ENCODE peak calls at places on chromosomes 6 and 20, in five cellular contexts. Z is mesenchymal stem cell, G is NT2/D1, Q is pancreas, R is endothelial cell of umbilical vein. U is an unnamed sample.
A peak's percentile ranks its signal among the peaks of the same experiment; 100 is the strongest.

GRCh38 chr20:35287509-35288324 is 3.1 kb upstream of the EIF6 start:
- DNase-seq in R (no peak), Q (no peak), G (no peak), Z (no peak), U (no peak)

GRCh38 chr6:144896876-144897275 is 611.7 kb downstream of the UTRN start:
- DNase-seq in Z (no peak), G (no peak), R (no peak), Q (no peak), U (no peak)

GRCh38 chr6:131210469-131210868 is 75.2 kb downstream of the AKAP7 start:
- DNase-seq in G (no peak), Q (no peak), R (no peak), Z (no peak), U (no peak)

GRCh38 chr20:3162080-3162611 is 2.5 kb upstream of the FASTKD5 start:
- DNase-seq in Q (no peak), G (no peak), R (no peak), Z (no peak), U (no peak)

GRCh38 chr20:20217626-20218025 is 150.3 kb upstream of the INSM1 start:
- DNase-seq in Z (no peak), G (peak; percentile 18), R (no peak), Q (no peak), U (no peak)

GRCh38 chr6:18496462-18496861 is 109.3 kb downstream of the RNF144B start:
- DNase-seq in R (peak; percentile 72), Z (no peak), Q (no peak), G (no peak), U (no peak)

GRCh38 chr6:170046786-170047626 is 243.9 kb downstream of the DLL1 start:
- DNase-seq in R (no peak), G (no peak), Z (no peak), Q (peak; percentile 18), U (no peak)

GRCh38 chr6:57173056-57173885 is 1.1 kb downstream of the BAG2 start:
- DNase-seq in Q (no peak), G (no peak), R (no peak), Z (peak; percentile 52), U (peak; percentile 50)

GRCh38 chr6:122839477-122839876 is 50.4 kb downstream of the SMPDL3A start:
- DNase-seq in Z (peak; percentile 66), Q (no peak), R (peak; percentile 59), G (peak; percentile 39), U (peak; percentile 83)

GRCh38 chr20:41136336-41136694 is 1.0 kb upstream of the PLCG1 start:
- DNase-seq in G (peak; percentile 18), R (no peak), Z (no peak), Q (no peak), U (peak; percentile 47)

GRCh38 chr6:141415896-141416295 is 716.8 kb upstream of the GJE1 start:
- DNase-seq in R (no peak), G (no peak), Z (no peak), Q (no peak), U (no peak)

GRCh38 chr6:87334683-87335082 is 5.6 kb upstream of the GJB7 start:
- DNase-seq in Q (no peak), Z (no peak), G (no peak), R (no peak), U (no peak)

GRCh38 chr20:50799176-50799889 is 4.5 kb downstream of the BCAS4 start:
- DNase-seq in R (no peak), G (no peak), Q (no peak), Z (no peak), U (no peak)

GRCh38 chr6:66687611-66688140 is 980.6 kb upstream of the EYS start:
- DNase-seq in Q (no peak), Z (no peak), G (no peak), R (no peak), U (no peak)

GRCh38 chr6:155381856-155382690 is 67.8 kb upstream of the TFB1M start:
- DNase-seq in Q (no peak), R (no peak), Z (peak; percentile 42), G (no peak), U (no peak)

GRCh38 chr6:67887747-67888545 is 747.1 kb upstream of the ADGRB3 start:
- DNase-seq in Q (no peak), Z (no peak), G (no peak), R (no peak), U (peak; percentile 33)

GRCh38 chr6:36844232-36845170 is 5.3 kb upstream of the CPNE5 start:
- DNase-seq in Q (no peak), G (no peak), R (no peak), Z (no peak), U (no peak)

GRCh38 chr6:138086573-138087196 is 20.5 kb downstream of the PERP start:
- DNase-seq in G (peak; percentile 77), Q (no peak), Z (peak; percentile 77), R (no peak), U (no peak)

GRCh38 chr6:90915224-90915915 is 328.5 kb upstream of the MAP3K7 start:
- DNase-seq in R (no peak), Q (no peak), Z (no peak), G (no peak), U (no peak)
- H3K4me3 ChIP-seq in R (no peak overlapping the region), Q (no peak overlapping the region), Z (no peak overlapping the region), G (no peak overlapping the region), U (no peak overlapping the region)

GRCh38 chr6:82680192-82680591 is 316.6 kb downstream of the TPBG start:
- DNase-seq in Z (no peak), G (no peak), Q (no peak), R (no peak), U (no peak)

GRCh38 chr6:82681119-82681714 is 317.6 kb downstream of the TPBG start:
- DNase-seq in R (no peak), Z (no peak), Q (no peak), G (no peak), U (no peak)

GRCh38 chr6:82679232-82679631 is 315.6 kb downstream of the TPBG start:
- DNase-seq in Z (no peak), G (no peak), R (no peak), Q (no peak), U (no peak)
- H3K9me3 ChIP-seq in Z (peaks cover 26% of the 10 kb centered on the region), G (peaks cover 4% of the 10 kb centered on the region), R (no peaks in the 10 kb centered on the region), Q (no peaks in the 10 kb centered on the region), U (peaks cover 14% of the 10 kb centered on the region)

GRCh38 chr6:4880373-4880762 is 104.2 kb downstream of the CDYL start:
- DNase-seq in Z (no peak), R (no peak), G (no peak), Q (no peak), U (no peak)
- H3K4me1 ChIP-seq in Z (peaks cover 1% of the 10 kb centered on the region), R (no peaks in the 10 kb centered on the region), G (no peaks in the 10 kb centered on the region), Q (no peaks in the 10 kb centered on the region), U (peaks cover 30% of the 10 kb centered on the region)

DNA sequence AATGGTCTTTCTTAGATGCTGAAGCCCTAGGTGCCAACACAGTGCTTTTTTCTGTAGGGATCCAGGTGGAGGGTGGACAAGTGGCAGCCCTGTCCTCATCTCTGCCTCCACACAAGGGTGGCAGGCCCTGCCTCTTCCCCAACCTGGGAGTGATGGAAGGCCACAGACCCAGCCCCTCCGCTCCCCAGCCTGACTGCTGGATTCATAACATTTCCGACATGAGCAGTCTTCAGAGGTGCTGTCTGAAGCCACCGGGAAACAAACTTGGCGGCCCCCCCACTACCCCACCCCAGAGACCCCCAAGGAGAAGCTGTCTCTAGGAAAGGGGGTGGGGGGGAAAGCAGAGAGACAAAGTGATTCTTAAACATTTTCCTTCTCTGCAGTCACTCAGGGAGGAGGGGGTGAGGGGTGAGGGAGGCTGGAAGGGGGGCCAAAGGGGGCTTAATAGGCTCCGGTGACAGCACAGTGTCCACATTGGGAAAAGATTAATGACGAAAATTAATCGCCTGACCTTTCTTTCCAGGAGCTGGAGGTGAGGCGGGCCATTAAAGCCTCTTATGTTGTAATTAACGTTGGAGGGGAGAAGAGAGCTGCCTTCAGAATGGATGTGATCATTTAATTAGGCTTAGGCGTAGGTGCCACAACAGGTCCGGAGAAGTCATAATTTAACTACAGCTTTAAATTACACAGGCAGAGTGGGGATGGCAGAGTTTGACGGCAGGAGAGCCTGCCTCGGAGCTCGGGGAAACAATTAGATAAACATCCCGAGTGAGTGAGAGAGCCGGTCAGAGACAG is 76.8 kb upstream of the FOXP4 start:
- DNase-seq in Z (no peak), G (no peak), R (no peak), Q (no peak), U (no peak)
- H3K4me3 ChIP-seq in Z (no peak overlapping the region), G (peak overlapping the region; percentile 40), R (no peak overlapping the region), Q (no peak overlapping the region), U (no peak overlapping the region)

DNA sequence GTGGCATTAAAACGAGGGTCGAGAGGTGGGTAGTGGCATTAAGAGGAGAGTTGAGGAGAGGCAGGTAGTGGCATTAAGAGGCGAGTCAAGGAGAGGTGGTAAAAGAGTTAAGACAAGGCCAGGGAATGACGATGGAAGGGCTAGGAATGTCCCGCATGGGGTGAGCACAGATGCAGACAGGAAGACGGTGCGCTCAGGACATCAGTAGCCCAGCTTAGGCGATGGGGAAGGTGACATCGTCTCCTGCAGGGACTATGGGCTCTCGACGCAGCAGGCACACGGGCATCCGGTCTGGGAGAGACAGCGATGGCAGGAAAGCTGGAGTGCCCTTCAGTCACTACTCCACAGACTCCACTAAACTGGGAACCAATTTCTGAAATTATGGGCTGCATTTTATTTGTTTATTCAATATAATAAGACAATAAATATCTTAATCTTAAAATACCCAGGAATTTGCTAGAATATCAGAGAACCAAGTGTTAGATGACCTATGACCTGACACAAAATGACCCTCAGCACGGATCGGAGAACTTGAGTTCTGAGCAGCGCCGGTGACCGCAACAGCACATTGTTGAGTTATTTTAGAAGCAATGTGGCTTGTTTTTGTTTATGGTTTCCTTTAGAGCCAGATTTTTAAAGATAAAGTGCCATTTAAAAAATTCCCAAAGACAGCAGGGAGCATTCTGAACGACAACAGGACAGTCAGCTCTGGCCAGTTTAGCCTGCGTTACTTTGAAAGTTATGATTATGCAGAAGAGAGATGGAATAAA is 177.7 kb downstream of the SMOC2 start:
- DNase-seq in Z (no peak), Q (no peak), G (no peak), R (no peak), U (no peak)
- H3K9me3 ChIP-seq in Z (no peaks in the 10 kb centered on the region), Q (no peaks in the 10 kb centered on the region), G (peaks cover 17% of the 10 kb centered on the region), R (no peaks in the 10 kb centered on the region), U (no peaks in the 10 kb centered on the region)

GRCh38 chr6:164184410-164184809 is 769.9 kb downstream of the QKI start:
- DNase-seq in G (no peak), R (no peak), Z (no peak), Q (no peak), U (no peak)
- H3K4me1 ChIP-seq in G (no peaks in the 10 kb centered on the region), R (no peaks in the 10 kb centered on the region), Z (no peaks in the 10 kb centered on the region), Q (no peaks in the 10 kb centered on the region), U (no peaks in the 10 kb centered on the region)

GRCh38 chr6:149694926-149695325 is 23.0 kb downstream of the LATS1 start:
- DNase-seq in Q (no peak), R (no peak), G (no peak), Z (no peak), U (no peak)

GRCh38 chr6:149698175-149698574 is 19.7 kb downstream of the LATS1 start:
- DNase-seq in R (no peak), G (no peak), Z (no peak), Q (no peak), U (no peak)

GRCh38 chr6:149696904-149697303 is 21.0 kb downstream of the LATS1 start:
- DNase-seq in Q (no peak), Z (no peak), R (no peak), G (no peak), U (no peak)

GRCh38 chr6:149701699-149702098 is 16.2 kb downstream of the LATS1 start:
- DNase-seq in Q (no peak), R (no peak), Z (no peak), G (no peak), U (no peak)

DNA sequence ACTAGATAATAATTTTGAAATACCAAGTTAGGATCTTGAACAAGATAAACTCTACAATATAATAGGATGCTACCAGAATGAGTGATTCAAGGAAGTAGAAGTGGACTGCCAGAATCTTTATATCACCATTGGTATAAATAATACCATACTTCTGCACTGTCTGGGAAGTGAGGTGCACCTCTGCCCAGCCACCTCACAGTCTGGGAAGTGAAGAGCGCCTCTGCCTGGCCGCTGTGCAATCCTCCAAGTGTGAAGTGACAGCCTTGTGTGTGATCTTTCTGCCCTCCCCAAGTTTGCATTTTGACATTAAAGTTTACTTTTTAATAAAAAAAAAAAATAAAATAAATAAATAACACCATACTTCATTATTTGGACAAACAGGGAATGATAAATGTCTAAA is 18.8 kb downstream of the LATS1 start:
- DNase-seq in G (no peak), Z (no peak), R (no peak), Q (no peak), U (no peak)
- H3K4me3 ChIP-seq in G (no peak overlapping the region), Z (no peak overlapping the region), R (no peak overlapping the region), Q (no peak overlapping the region), U (no peak overlapping the region)